ENCODE peak calls at places on chromosome 16, in nine cellular contexts. O, V, G, K, P, E, N, D and T are unnamed samples.

GRCh38 chr16:79816081-79816497 is 215.6 kb upstream of the MAF start:
- DNase-seq in O (no peak), V (peak), G (no peak), K (no peak), P (no peak), E (peak), N (no peak), D (no peak), T (no peak)

GRCh38 chr16:28932339-28933141 is 769 bp downstream of the CD19 start:
- DNase-seq in O (no peak), V (no peak), G (no peak), K (no peak), P (no peak), E (no peak), N (no peak), D (no peak), T (no peak)

GRCh38 chr16:3017262-3017805 is 649 bp downstream of the CLDN6 start:
- DNase-seq in O (no peak), V (no peak), G (no peak), K (no peak), P (no peak), E (no peak), N (no peak), D (no peak), T (no peak)

GRCh38 chr16:28876973-28877641 is 1.2 kb upstream of the ATP2A1 start:
- DNase-seq in O (no peak), V (no peak), G (no peak), K (no peak), P (no peak), E (no peak), N (no peak), D (peak), T (no peak)

GRCh38 chr16:85202631-85203461 is 90.6 kb upstream of the CIBAR2 start:
- DNase-seq in O (peak), V (peak), G (no peak), K (no peak), P (peak), E (peak), N (no peak), D (peak), T (no peak)

GRCh38 chr16:62256406-62256805 is 220.2 kb upstream of the CDH8 start:
- DNase-seq in O (no peak), V (no peak), G (no peak), K (no peak), P (no peak), E (no peak), N (peak), D (no peak), T (no peak)

GRCh38 chr16:61210039-61210438 is 826.2 kb downstream of the CDH8 start:
- DNase-seq in O (no peak), V (no peak), G (no peak), K (no peak), P (no peak), E (no peak), N (no peak), D (no peak), T (no peak)

GRCh38 chr16:27712251-27712711 is 162.3 kb downstream of the KATNIP start:
- DNase-seq in O (peak), V (no peak), G (no peak), K (no peak), P (no peak), E (no peak), N (no peak), D (peak), T (no peak)

GRCh38 chr16:79296491-79296890 is 304.0 kb downstream of the MAF start:
- DNase-seq in O (no peak), V (no peak), G (no peak), K (no peak), P (no peak), E (no peak), N (no peak), D (no peak), T (no peak)

GRCh38 chr16:65896448-65897153 is 469.9 kb upstream of the CDH5 start:
- DNase-seq in O (no peak), V (no peak), G (no peak), K (no peak), P (no peak), E (no peak), N (no peak), D (no peak), T (no peak)

GRCh38 chr16:82643136-82643535 is 16.4 kb downstream of the CDH13 start:
- DNase-seq in O (peak), V (no peak), G (no peak), K (no peak), P (no peak), E (no peak), N (no peak), D (no peak), T (no peak)

GRCh38 chr16:31072540-31073072 is 1.4 kb downstream of the ZNF668 start:
- DNase-seq in O (peak), V (no peak), G (no peak), K (no peak), P (no peak), E (no peak), N (peak), D (no peak), T (no peak)

GRCh38 chr16:66551362-66551761 is 1.0 kb upstream of the CKLF start:
- DNase-seq in O (no peak), V (no peak), G (no peak), K (no peak), P (no peak), E (no peak), N (peak), D (peak), T (no peak)

GRCh38 chr16:20218093-20218492 is 109.2 kb downstream of the GP2 start:
- DNase-seq in O (no peak), V (no peak), G (no peak), K (no peak), P (no peak), E (no peak), N (no peak), D (no peak), T (no peak)

GRCh38 chr16:24504467-24505345 is 34.7 kb upstream of the RBBP6 start:
- DNase-seq in O (peak), V (peak), G (peak), K (no peak), P (peak), E (peak), N (peak), D (no peak), T (peak)

GRCh38 chr16:66364117-66364958 is 2.2 kb upstream of the CDH5 start:
- DNase-seq in O (peak), V (peak), G (peak), K (no peak), P (peak), E (peak), N (peak), D (no peak), T (no peak)

GRCh38 chr16:57726433-57726947 is 9.1 kb upstream of the KATNB1 start:
- DNase-seq in O (peak), V (no peak), G (no peak), K (no peak), P (no peak), E (no peak), N (no peak), D (peak), T (no peak)
- TF ChIP-seq POLR2A in O (no peak), V (no peak), G (no peak), K (no peak), P (no peak), E (no peak), N (no peak), D (no peak), T (no peak)

DNA sequence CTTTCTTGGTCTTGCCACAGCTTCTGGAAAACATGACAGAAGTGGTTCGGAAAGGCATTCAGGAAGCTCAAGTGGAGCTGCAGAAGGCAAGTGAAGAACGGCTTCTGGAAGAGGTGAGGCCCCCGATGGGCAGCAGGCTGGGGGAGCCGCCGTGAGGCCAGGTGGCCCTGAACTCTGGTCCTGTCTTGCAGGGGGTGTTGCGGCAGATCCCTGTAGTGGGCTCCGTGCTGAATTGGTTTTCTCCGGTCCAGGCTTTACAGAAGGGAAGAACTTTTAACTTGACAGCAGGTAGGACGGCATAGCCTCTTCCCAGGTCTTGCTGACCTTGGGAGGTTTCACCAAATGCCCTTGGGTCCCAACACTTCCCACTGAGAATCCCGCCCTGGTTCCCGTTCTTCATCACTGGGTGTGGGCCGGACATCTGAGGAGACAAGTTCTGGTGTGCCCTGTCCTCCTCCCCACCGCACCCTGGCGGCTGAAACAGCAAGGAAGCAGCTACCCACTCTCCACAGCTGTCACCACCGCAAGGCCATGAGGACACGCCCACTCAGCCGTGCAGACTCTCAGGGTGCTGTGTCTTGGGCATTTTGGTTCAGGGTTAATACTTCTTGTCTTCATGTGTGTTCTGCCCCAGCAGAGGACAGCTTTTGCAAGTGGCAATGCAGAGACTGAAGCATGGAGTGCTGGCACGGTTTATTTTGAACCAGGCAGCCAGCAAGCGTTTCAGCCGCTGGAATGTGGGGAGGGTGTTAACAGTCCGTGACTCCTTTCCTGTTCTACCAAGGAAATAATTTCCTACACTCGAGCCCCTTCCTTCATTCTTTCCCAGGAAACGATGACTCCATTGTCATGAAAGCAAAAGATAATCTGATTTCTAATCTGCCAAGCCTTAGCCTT is 21.4 kb downstream of the NTAN1 start:
- DNase-seq in O (peak), V (peak), G (no peak), K (no peak), P (no peak), E (no peak), N (no peak), D (no peak), T (no peak)
- TF ChIP-seq POLR2A in O (no peak), V (no peak), G (no peak), K (no peak), P (no peak), E (no peak), N (no peak), D (no peak), T (no peak)

GRCh38 chr16:22670551-22670970 is 143.4 kb upstream of the HS3ST2 start:
- DNase-seq in O (peak), V (no peak), G (no peak), K (peak), P (no peak), E (no peak), N (peak), D (no peak), T (peak)
- TF ChIP-seq POLR2A in O (no peak), V (no peak), G (no peak), K (no peak), P (no peak), E (no peak), N (no peak), D (no peak), T (no peak)

DNA sequence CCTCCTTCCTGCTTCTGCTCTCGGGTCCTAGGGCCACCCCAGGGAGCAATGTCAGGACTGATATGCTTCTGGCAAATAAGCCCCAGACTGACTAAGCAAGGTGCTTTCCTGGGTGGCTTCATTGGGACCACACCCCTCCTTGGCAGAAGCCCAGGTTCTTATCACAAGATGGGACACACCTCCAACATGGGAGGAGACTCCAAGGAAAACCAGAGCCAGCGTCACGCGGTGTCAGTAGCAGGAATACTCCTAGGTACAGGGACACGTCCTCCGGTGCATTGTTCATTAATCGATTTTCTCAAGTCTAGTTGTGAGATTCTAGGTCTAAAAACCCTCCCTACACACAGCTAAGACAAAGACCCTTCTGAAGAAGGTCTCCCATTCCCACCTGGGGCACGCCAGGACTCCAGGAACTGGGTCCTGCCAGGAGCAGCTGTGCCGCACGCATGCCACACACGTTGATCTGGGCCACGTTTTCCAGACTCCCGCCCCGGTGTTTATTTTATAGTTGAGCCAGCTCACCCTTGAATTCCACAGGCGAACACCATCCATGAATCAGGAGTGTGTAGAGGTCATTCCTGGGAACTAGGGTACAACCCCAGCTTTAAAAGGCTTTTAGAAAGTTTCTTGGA is 30.8 kb downstream of the FA2H start:
- DNase-seq in O (no peak), V (no peak), G (peak), K (no peak), P (peak), E (no peak), N (peak), D (peak), T (no peak)
- TF ChIP-seq POLR2A in O (peak), V (no peak), G (peak), K (no peak), P (no peak), E (no peak), N (peak), D (no peak), T (no peak)

GRCh38 chr16:187330-187729 is 7.1 kb downstream of the HBQ1 start:
- DNase-seq in O (no peak), V (no peak), G (no peak), K (no peak), P (no peak), E (no peak), N (no peak), D (no peak), T (no peak)

GRCh38 chr16:188674-189073 is 8.4 kb downstream of the HBQ1 start:
- DNase-seq in O (no peak), V (no peak), G (no peak), K (no peak), P (no peak), E (no peak), N (no peak), D (no peak), T (no peak)

GRCh38 chr16:191783-192294 is 11.6 kb downstream of the HBQ1 start:
- DNase-seq in O (no peak), V (no peak), G (no peak), K (no peak), P (no peak), E (no peak), N (no peak), D (no peak), T (no peak)

GRCh38 chr16:192686-193085 is 12.4 kb downstream of the HBQ1 start:
- DNase-seq in O (no peak), V (no peak), G (no peak), K (no peak), P (no peak), E (no peak), N (no peak), D (no peak), T (no peak)

DNA sequence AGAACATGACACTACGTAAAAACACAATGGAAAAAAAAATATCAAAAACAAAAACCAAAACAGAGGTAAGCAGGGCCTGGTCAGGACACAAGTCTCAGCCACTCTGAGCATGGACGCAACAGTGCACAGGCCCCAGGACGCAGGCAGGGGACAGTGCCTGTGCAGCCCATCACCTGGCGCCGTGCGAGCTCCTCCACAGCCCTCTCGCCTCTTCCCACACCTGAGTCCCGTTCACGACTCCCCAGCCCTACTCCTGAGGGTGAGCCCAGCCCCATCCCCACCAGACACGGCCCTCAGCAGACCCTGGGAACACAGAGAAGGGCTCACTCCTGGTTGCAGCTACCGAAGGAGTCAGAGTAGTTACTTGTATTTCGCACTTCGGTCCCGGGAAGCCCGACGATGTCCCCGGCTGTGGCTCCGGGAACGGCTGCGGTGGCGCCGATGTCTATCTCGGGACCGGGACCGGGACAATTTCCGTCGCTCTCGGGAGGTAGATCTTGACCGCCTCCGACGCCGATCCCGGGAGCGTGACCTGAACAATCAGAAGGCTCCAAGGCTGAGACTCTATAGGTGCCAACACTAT is 9.4 kb downstream of the HBQ1 start:
- DNase-seq in O (no peak), V (no peak), G (no peak), K (no peak), P (no peak), E (no peak), N (no peak), D (no peak), T (no peak)
- TF ChIP-seq POLR2A in O (no peak), V (no peak), G (no peak), K (no peak), P (no peak), E (no peak), N (no peak), D (no peak), T (no peak)

GRCh38 chr16:56265184-56265583 is 73.9 kb downstream of the GNAO1 start:
- DNase-seq in O (peak), V (no peak), G (no peak), K (no peak), P (no peak), E (no peak), N (no peak), D (no peak), T (no peak)

GRCh38 chr16:56262148-56262878 is 71.0 kb downstream of the GNAO1 start:
- DNase-seq in O (peak), V (no peak), G (no peak), K (no peak), P (no peak), E (no peak), N (no peak), D (peak), T (no peak)

GRCh38 chr16:56264609-56264972 is 73.3 kb downstream of the GNAO1 start:
- DNase-seq in O (no peak), V (no peak), G (no peak), K (no peak), P (no peak), E (no peak), N (no peak), D (no peak), T (no peak)

GRCh38 chr16:56262879-56263245 is 71.6 kb downstream of the GNAO1 start:
- DNase-seq in O (peak), V (no peak), G (no peak), K (no peak), P (no peak), E (no peak), N (no peak), D (no peak), T (no peak)

DNA sequence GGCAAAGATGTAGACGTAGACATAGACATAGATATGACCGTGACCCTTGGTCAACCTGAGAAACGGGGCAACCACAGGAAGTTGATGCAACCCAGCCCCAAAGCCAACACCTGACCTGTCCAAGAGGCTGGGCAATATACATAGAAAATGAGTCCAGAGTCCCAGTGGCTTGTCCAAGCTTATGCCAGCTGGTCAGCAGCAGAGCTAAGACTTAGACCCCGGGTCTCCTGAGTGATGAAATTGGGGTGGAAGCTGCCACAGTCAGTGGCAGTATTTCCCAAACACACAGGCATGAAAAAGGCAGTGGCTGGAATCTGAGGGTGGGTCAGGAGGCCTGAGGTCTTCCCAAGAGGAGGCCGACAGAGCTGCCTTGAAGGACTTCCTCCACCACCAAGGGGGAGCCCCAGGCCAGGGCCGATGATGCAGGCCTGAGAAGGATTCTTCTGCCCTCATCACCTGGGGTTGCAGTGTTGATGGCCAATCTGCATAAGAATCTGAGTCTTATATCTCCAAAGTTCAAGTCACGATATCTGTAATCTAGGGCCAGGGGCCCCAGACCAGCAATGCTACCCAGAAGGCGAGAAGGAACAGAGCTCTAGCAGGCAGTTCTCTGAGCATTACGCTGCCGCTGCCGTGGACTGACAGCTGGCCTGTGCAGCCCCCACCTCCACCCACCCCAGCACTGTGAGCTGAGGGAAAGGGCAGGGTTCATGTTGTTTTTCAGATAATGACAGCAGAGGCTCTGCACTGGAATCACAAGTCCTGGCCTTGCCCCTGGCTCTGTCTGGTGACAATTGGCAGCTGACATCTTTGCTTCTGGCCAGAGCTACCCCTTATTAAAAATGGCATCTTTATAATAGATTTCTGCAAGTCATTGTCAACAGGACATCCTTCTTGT is 72.7 kb downstream of the GNAO1 start:
- DNase-seq in O (peak), V (peak), G (no peak), K (no peak), P (no peak), E (no peak), N (no peak), D (no peak), T (no peak)
- TF ChIP-seq POLR2A in O (no peak), V (no peak), G (no peak), K (no peak), P (no peak), E (no peak), N (no peak), D (no peak), T (no peak)